ENCODE peak calls at places on chromosome 18, in eight cellular contexts. One of them, this sample, is unnamed.

GRCh38 chr18:41604964-41605363 is 350.1 kb upstream of the PIK3C3 start:
- DNase-seq in GM23338: no peak
- DNase-seq in K562: no peak
- DNase-seq in right cardiac atrium: no peak
- DNase-seq in A549: no peak
- DNase-seq in lower lobe of right lung: no peak
- DNase-seq in heart left ventricle: no peak
- DNase-seq in uterus: no peak
- DNase-seq in this sample: no peak

GRCh38 chr18:73690222-73690621 is 457.4 kb downstream of the FBXO15 start:
- DNase-seq in GM23338: peak; percentile 21
- DNase-seq in K562: no peak
- DNase-seq in right cardiac atrium: no peak
- DNase-seq in A549: no peak
- DNase-seq in lower lobe of right lung: no peak
- DNase-seq in heart left ventricle: no peak
- DNase-seq in uterus: no peak
- DNase-seq in this sample: no peak

GRCh38 chr18:33282709-33283333 is 157.7 kb downstream of the CCDC178 start:
- DNase-seq in GM23338: no peak
- DNase-seq in K562: no peak
- DNase-seq in right cardiac atrium: no peak
- DNase-seq in A549: no peak
- DNase-seq in lower lobe of right lung: no peak
- DNase-seq in heart left ventricle: no peak
- DNase-seq in uterus: no peak
- DNase-seq in this sample: no peak

GRCh38 chr18:39647627-39648502 is 2082.3 kb upstream of the CELF4 start:
- DNase-seq in GM23338: peak; percentile 63
- DNase-seq in K562: no peak
- DNase-seq in right cardiac atrium: no peak
- DNase-seq in A549: no peak
- DNase-seq in lower lobe of right lung: no peak
- DNase-seq in heart left ventricle: no peak
- DNase-seq in uterus: no peak
- DNase-seq in this sample: peak; percentile 17

GRCh38 chr18:76466410-76466991 is 28.5 kb downstream of the ZNF516 start:
- DNase-seq in GM23338: no peak
- DNase-seq in K562: no peak
- DNase-seq in right cardiac atrium: no peak
- DNase-seq in A549: no peak
- DNase-seq in lower lobe of right lung: no peak
- DNase-seq in heart left ventricle: no peak
- DNase-seq in uterus: no peak
- DNase-seq in this sample: no peak

GRCh38 chr18:3901811-3902210 is 451.8 kb downstream of the TGIF1 start:
- DNase-seq in GM23338: no peak
- DNase-seq in K562: no peak
- DNase-seq in right cardiac atrium: no peak
- DNase-seq in A549: no peak
- DNase-seq in lower lobe of right lung: no peak
- DNase-seq in heart left ventricle: no peak
- DNase-seq in uterus: no peak
- DNase-seq in this sample: peak; percentile 10

GRCh38 chr18:35347991-35348390 is 3.8 kb upstream of the ZNF24 start:
- DNase-seq in GM23338: no peak
- DNase-seq in K562: no peak
- DNase-seq in right cardiac atrium: no peak
- DNase-seq in A549: no peak
- DNase-seq in lower lobe of right lung: no peak
- DNase-seq in heart left ventricle: no peak
- DNase-seq in uterus: no peak
- DNase-seq in this sample: no peak

GRCh38 chr18:21315741-21316187 is 73.7 kb downstream of the GREB1L start:
- DNase-seq in GM23338: peak; percentile 78
- DNase-seq in K562: no peak
- DNase-seq in right cardiac atrium: no peak
- DNase-seq in A549: no peak
- DNase-seq in lower lobe of right lung: no peak
- DNase-seq in heart left ventricle: no peak
- DNase-seq in uterus: no peak
- DNase-seq in this sample: no peak

GRCh38 chr18:50955246-50955645 is 12.6 kb upstream of the ELAC1 start:
- DNase-seq in GM23338: peak; percentile 39
- DNase-seq in K562: no peak
- DNase-seq in right cardiac atrium: no peak
- DNase-seq in A549: no peak
- DNase-seq in lower lobe of right lung: no peak
- DNase-seq in heart left ventricle: no peak
- DNase-seq in uterus: no peak
- DNase-seq in this sample: no peak

GRCh38 chr18:46315187-46315586 is 211.0 kb downstream of the HAUS1 start:
- DNase-seq in GM23338: no peak
- DNase-seq in K562: no peak
- DNase-seq in right cardiac atrium: no peak
- DNase-seq in A549: no peak
- DNase-seq in lower lobe of right lung: no peak
- DNase-seq in heart left ventricle: no peak
- DNase-seq in uterus: no peak
- DNase-seq in this sample: no peak
- H3K4me1 ChIP-seq in GM23338: peaks cover 2% of the 10 kb centered on the region
- H3K4me1 ChIP-seq in K562: no peaks in the 10 kb centered on the region
- H3K4me1 ChIP-seq in right cardiac atrium: no peaks in the 10 kb centered on the region
- H3K4me1 ChIP-seq in A549: no peaks in the 10 kb centered on the region
- H3K4me1 ChIP-seq in lower lobe of right lung: no peaks in the 10 kb centered on the region
- H3K4me1 ChIP-seq in heart left ventricle: no peaks in the 10 kb centered on the region
- H3K4me1 ChIP-seq in uterus: no peaks in the 10 kb centered on the region
- H3K4me1 ChIP-seq in this sample: no peaks in the 10 kb centered on the region

GRCh38 chr18:75048776-75049454 is 160.0 kb downstream of the PTGR3 start:
- DNase-seq in GM23338: no peak
- DNase-seq in K562: no peak
- DNase-seq in right cardiac atrium: peak; percentile 51
- DNase-seq in A549: no peak
- DNase-seq in lower lobe of right lung: no peak
- DNase-seq in heart left ventricle: no peak
- DNase-seq in uterus: no peak
- DNase-seq in this sample: peak; percentile 54

GRCh38 chr18:75052475-75052874 is 156.5 kb downstream of the PTGR3 start:
- DNase-seq in GM23338: no peak
- DNase-seq in K562: no peak
- DNase-seq in right cardiac atrium: peak; percentile 32
- DNase-seq in A549: no peak
- DNase-seq in lower lobe of right lung: peak; percentile 71
- DNase-seq in heart left ventricle: no peak
- DNase-seq in uterus: no peak
- DNase-seq in this sample: peak; percentile 87

GRCh38 chr18:75051757-75052156 is 157.2 kb downstream of the PTGR3 start:
- DNase-seq in GM23338: no peak
- DNase-seq in K562: no peak
- DNase-seq in right cardiac atrium: no peak
- DNase-seq in A549: no peak
- DNase-seq in lower lobe of right lung: no peak
- DNase-seq in heart left ventricle: no peak
- DNase-seq in uterus: no peak
- DNase-seq in this sample: no peak

GRCh38 chr18:75047240-75047639 is 161.7 kb downstream of the PTGR3 start:
- DNase-seq in GM23338: no peak
- DNase-seq in K562: no peak
- DNase-seq in right cardiac atrium: peak; percentile 69
- DNase-seq in A549: no peak
- DNase-seq in lower lobe of right lung: no peak
- DNase-seq in heart left ventricle: peak; percentile 48
- DNase-seq in uterus: no peak
- DNase-seq in this sample: no peak

GRCh38 chr18:75049455-75049789 is 159.5 kb downstream of the PTGR3 start:
- DNase-seq in GM23338: no peak
- DNase-seq in K562: no peak
- DNase-seq in right cardiac atrium: no peak
- DNase-seq in A549: no peak
- DNase-seq in lower lobe of right lung: no peak
- DNase-seq in heart left ventricle: no peak
- DNase-seq in uterus: no peak
- DNase-seq in this sample: no peak
- H3K4me1 ChIP-seq in GM23338: no peaks in the 10 kb centered on the region
- H3K4me1 ChIP-seq in K562: no peaks in the 10 kb centered on the region
- H3K4me1 ChIP-seq in right cardiac atrium: peaks cover 2% of the 10 kb centered on the region
- H3K4me1 ChIP-seq in A549: no peaks in the 10 kb centered on the region
- H3K4me1 ChIP-seq in lower lobe of right lung: no peaks in the 10 kb centered on the region
- H3K4me1 ChIP-seq in heart left ventricle: peaks cover 33% of the 10 kb centered on the region
- H3K4me1 ChIP-seq in uterus: no peaks in the 10 kb centered on the region
- H3K4me1 ChIP-seq in this sample: peaks cover 33% of the 10 kb centered on the region

DNA sequence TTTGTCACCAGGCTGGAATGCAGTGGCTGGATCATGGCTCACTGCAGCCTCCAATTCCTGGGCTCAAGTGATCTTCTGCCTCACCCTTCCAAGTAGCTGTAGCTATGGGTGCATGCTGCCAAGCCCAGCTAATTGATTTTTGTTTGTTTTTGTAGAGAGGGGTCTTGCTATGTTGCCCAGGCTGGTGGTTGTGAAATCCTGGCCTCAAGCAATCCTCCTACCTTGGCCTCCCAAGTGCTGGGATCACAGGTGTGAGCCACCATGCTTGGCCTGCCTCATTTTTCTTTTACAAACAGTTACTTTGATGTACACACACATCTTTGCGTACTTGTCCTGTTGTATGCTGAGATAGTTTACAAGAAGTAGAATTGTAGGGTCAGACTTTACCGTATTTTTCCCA is 13.1 kb upstream of the ANKRD12 start:
- DNase-seq in GM23338: no peak
- DNase-seq in K562: no peak
- DNase-seq in right cardiac atrium: no peak
- DNase-seq in A549: no peak
- DNase-seq in lower lobe of right lung: no peak
- DNase-seq in heart left ventricle: no peak
- DNase-seq in uterus: no peak
- DNase-seq in this sample: no peak
- H3K4me1 ChIP-seq in GM23338: no peaks in the 10 kb centered on the region
- H3K4me1 ChIP-seq in K562: no peaks in the 10 kb centered on the region
- H3K4me1 ChIP-seq in right cardiac atrium: no peaks in the 10 kb centered on the region
- H3K4me1 ChIP-seq in A549: peaks cover 18% of the 10 kb centered on the region
- H3K4me1 ChIP-seq in lower lobe of right lung: peaks cover 35% of the 10 kb centered on the region
- H3K4me1 ChIP-seq in heart left ventricle: peaks cover 75% of the 10 kb centered on the region
- H3K4me1 ChIP-seq in uterus: no peaks in the 10 kb centered on the region
- H3K4me1 ChIP-seq in this sample: peaks cover 15% of the 10 kb centered on the region

GRCh38 chr18:24244698-24245097 is 105.8 kb downstream of the CABYR start:
- DNase-seq in GM23338: no peak
- DNase-seq in K562: no peak
- DNase-seq in right cardiac atrium: no peak
- DNase-seq in A549: no peak
- DNase-seq in lower lobe of right lung: no peak
- DNase-seq in heart left ventricle: no peak
- DNase-seq in uterus: no peak
- DNase-seq in this sample: no peak
- H3K4me1 ChIP-seq in GM23338: peaks cover 8% of the 10 kb centered on the region
- H3K4me1 ChIP-seq in K562: no peaks in the 10 kb centered on the region
- H3K4me1 ChIP-seq in right cardiac atrium: peaks cover 10% of the 10 kb centered on the region
- H3K4me1 ChIP-seq in A549: no peaks in the 10 kb centered on the region
- H3K4me1 ChIP-seq in lower lobe of right lung: no peaks in the 10 kb centered on the region
- H3K4me1 ChIP-seq in heart left ventricle: peaks cover 40% of the 10 kb centered on the region
- H3K4me1 ChIP-seq in uterus: no peaks in the 10 kb centered on the region
- H3K4me1 ChIP-seq in this sample: peaks cover 5% of the 10 kb centered on the region

DNA sequence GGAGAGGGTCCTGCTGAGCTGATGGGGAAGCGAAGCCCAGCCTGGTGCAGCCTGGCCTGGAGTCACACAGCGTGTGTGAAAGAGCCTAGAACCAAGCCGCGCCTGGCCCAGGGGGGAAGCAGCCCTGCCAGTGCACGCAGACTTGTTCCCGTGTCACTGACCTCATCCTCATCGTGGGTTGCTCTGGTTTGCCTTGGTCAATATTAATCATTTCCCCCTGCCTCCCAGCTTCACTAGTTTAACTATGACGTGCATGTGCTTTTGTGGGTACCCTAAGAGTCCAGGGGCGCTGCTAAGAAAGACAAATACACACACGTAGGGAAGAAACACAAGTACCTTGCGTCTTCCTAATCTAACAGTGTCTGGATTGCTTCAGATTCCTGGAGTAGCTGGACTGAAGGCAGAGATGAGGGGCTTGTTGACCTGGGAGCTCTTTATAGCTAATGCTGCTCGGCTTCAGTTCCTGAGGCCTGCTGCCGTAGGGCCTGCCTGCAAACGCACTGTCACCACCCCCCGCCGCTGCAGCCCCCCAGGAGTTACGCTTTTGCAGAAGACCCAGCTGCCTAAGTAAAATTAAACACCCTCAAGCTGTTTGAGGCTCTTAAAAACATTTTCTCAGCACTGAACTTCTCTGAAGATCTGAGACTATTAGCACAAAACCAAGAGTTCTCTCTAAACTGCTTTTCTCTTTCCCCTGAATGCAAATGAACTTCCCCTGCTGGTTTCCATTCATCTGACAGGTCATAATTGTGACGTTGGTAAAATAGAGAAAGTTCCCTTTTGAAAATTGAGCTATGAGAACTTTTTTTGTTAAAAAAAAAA is 159.2 kb downstream of the FAM210A start:
- DNase-seq in GM23338: no peak
- DNase-seq in K562: no peak
- DNase-seq in right cardiac atrium: peak; percentile 77
- DNase-seq in A549: no peak
- DNase-seq in lower lobe of right lung: peak; percentile 86
- DNase-seq in heart left ventricle: no peak
- DNase-seq in uterus: no peak
- DNase-seq in this sample: no peak
- H3K4me1 ChIP-seq in GM23338: no peaks in the 10 kb centered on the region
- H3K4me1 ChIP-seq in K562: no peaks in the 10 kb centered on the region
- H3K4me1 ChIP-seq in right cardiac atrium: peaks cover 14% of the 10 kb centered on the region
- H3K4me1 ChIP-seq in A549: no peaks in the 10 kb centered on the region
- H3K4me1 ChIP-seq in lower lobe of right lung: peaks cover 48% of the 10 kb centered on the region
- H3K4me1 ChIP-seq in heart left ventricle: peaks cover 51% of the 10 kb centered on the region
- H3K4me1 ChIP-seq in uterus: peaks cover 9% of the 10 kb centered on the region
- H3K4me1 ChIP-seq in this sample: peaks cover 39% of the 10 kb centered on the region

GRCh38 chr18:46772396-46772795 is 15.5 kb upstream of the ST8SIA5 start:
- DNase-seq in GM23338: no peak
- DNase-seq in K562: no peak
- DNase-seq in right cardiac atrium: no peak
- DNase-seq in A549: no peak
- DNase-seq in lower lobe of right lung: no peak
- DNase-seq in heart left ventricle: no peak
- DNase-seq in uterus: no peak
- DNase-seq in this sample: no peak
- H3K4me1 ChIP-seq in GM23338: peaks cover 50% of the 10 kb centered on the region
- H3K4me1 ChIP-seq in K562: no peaks in the 10 kb centered on the region
- H3K4me1 ChIP-seq in right cardiac atrium: peaks cover 5% of the 10 kb centered on the region
- H3K4me1 ChIP-seq in A549: no peaks in the 10 kb centered on the region
- H3K4me1 ChIP-seq in lower lobe of right lung: no peaks in the 10 kb centered on the region
- H3K4me1 ChIP-seq in heart left ventricle: peaks cover 18% of the 10 kb centered on the region
- H3K4me1 ChIP-seq in uterus: no peaks in the 10 kb centered on the region
- H3K4me1 ChIP-seq in this sample: no peaks in the 10 kb centered on the region

GRCh38 chr18:23456835-23457234 is 3.7 kb downstream of the RIOK3 start:
- DNase-seq in GM23338: no peak
- DNase-seq in K562: no peak
- DNase-seq in right cardiac atrium: no peak
- DNase-seq in A549: no peak
- DNase-seq in lower lobe of right lung: no peak
- DNase-seq in heart left ventricle: no peak
- DNase-seq in uterus: no peak
- DNase-seq in this sample: no peak
- H3K4me1 ChIP-seq in GM23338: peaks cover 5% of the 10 kb centered on the region
- H3K4me1 ChIP-seq in K562: peaks cover 18% of the 10 kb centered on the region
- H3K4me1 ChIP-seq in right cardiac atrium: peaks cover 19% of the 10 kb centered on the region
- H3K4me1 ChIP-seq in A549: peaks cover 40% of the 10 kb centered on the region
- H3K4me1 ChIP-seq in lower lobe of right lung: peaks cover 80% of the 10 kb centered on the region
- H3K4me1 ChIP-seq in heart left ventricle: peaks cover 84% of the 10 kb centered on the region
- H3K4me1 ChIP-seq in uterus: no peaks in the 10 kb centered on the region
- H3K4me1 ChIP-seq in this sample: peaks cover 51% of the 10 kb centered on the region

This sample was measured in thyroid gland.